ENCODE peak calls at places on chromosomes 13 and 19, in nine cellular contexts. E, G, K, O, W, D, F, L and A are unnamed samples.
A peak's percentile ranks its signal among the peaks of the same experiment; 100 is the strongest.

GRCh38 chr13:35927554-35927953 is 203.6 kb downstream of the DCLK1 start:
- DNase-seq in E (no peak), G (peak; percentile 66), K (no peak), O (no peak), W (peak; percentile 75), D (peak; percentile 18), F (no peak), L (no peak), A (peak; percentile 69)

GRCh38 chr13:25169951-25170553 is 2.0 kb downstream of the AMER2 start:
- DNase-seq in E (no peak), G (no peak), K (no peak), O (no peak), W (no peak), D (no peak), F (no peak), L (no peak), A (no peak)

GRCh38 chr19:43820098-43820860 is 6.8 kb upstream of the ZNF283 start:
- DNase-seq in E (no peak), G (peak; percentile 39), K (no peak), O (peak; percentile 41), W (peak; percentile 20), D (peak; percentile 85), F (no peak), L (peak; percentile 71), A (peak; percentile 60)

GRCh38 chr13:42548731-42549554 is 25.0 kb upstream of the TNFSF11 start:
- DNase-seq in E (no peak), G (peak; percentile 89), K (no peak), O (no peak), W (no peak), D (no peak), F (no peak), L (no peak), A (peak; percentile 47)

GRCh38 chr19:39246951-39247669 is 1.5 kb downstream of the IFNL4 start:
- DNase-seq in E (peak; percentile 59), G (no peak), K (no peak), O (peak; percentile 42), W (no peak), D (peak; percentile 86), F (no peak), L (peak; percentile 68), A (peak; percentile 10)

GRCh38 chr13:99464441-99464949 is 36.8 kb upstream of the TM9SF2 start:
- DNase-seq in E (no peak), G (peak; percentile 23), K (no peak), O (no peak), W (no peak), D (peak; percentile 31), F (no peak), L (no peak), A (no peak)

GRCh38 chr19:782195-783043 is 14.8 kb upstream of the PTBP1 start:
- DNase-seq in E (peak; percentile 83), G (peak; percentile 60), K (peak; percentile 58), O (peak; percentile 12), W (no peak), D (peak; percentile 95), F (peak; percentile 86), L (no peak), A (peak; percentile 89)

GRCh38 chr19:35013047-35013819 is 13.1 kb downstream of the GRAMD1A start:
- DNase-seq in E (peak; percentile 76), G (peak; percentile 53), K (peak; percentile 79), O (peak; percentile 75), W (peak; percentile 67), D (peak; percentile 98), F (peak; percentile 36), L (peak; percentile 89), A (peak; percentile 82)

GRCh38 chr13:108003626-108004025 is 211.7 kb downstream of the LIG4 start:
- DNase-seq in E (peak; percentile 2), G (no peak), K (no peak), O (no peak), W (no peak), D (no peak), F (peak; percentile 70), L (no peak), A (no peak)

GRCh38 chr13:31201341-31202024 is 1.7 kb downstream of the B3GLCT start:
- DNase-seq in E (no peak), G (no peak), K (no peak), O (peak; percentile 33), W (peak; percentile 58), D (peak; percentile 95), F (peak; percentile 50), L (no peak), A (peak; percentile 63)

GRCh38 chr13:99403458-99403971 is 96.3 kb upstream of the GPR183 start:
- DNase-seq in E (no peak), G (no peak), K (no peak), O (no peak), W (no peak), D (peak; percentile 81), F (no peak), L (no peak), A (no peak)

GRCh38 chr19:8194528-8195275 is 14.5 kb upstream of the CERS4 start:
- DNase-seq in E (no peak), G (no peak), K (no peak), O (no peak), W (no peak), D (no peak), F (no peak), L (no peak), A (no peak)

GRCh38 chr13:44726214-44726613 is 150.1 kb upstream of the TSC22D1 start:
- DNase-seq in E (no peak), G (no peak), K (no peak), O (no peak), W (no peak), D (peak; percentile 84), F (no peak), L (no peak), A (peak; percentile 94)

GRCh38 chr13:71290963-71291937 is 575.8 kb downstream of the DACH1 start:
- DNase-seq in E (no peak), G (no peak), K (peak; percentile 43), O (no peak), W (peak; percentile 26), D (no peak), F (peak; percentile 71), L (no peak), A (peak; percentile 3)

GRCh38 chr13:22256111-22256639 is 585.3 kb downstream of the FGF9 start:
- DNase-seq in E (no peak), G (no peak), K (no peak), O (no peak), W (no peak), D (no peak), F (no peak), L (no peak), A (no peak)

GRCh38 chr13:66102864-66103263 is 1127.3 kb downstream of the PCDH9 start:
- DNase-seq in E (no peak), G (peak; percentile 24), K (no peak), O (no peak), W (no peak), D (no peak), F (no peak), L (no peak), A (peak; percentile 24)

GRCh38 chr13:43877788-43878187 is 1.8 kb downstream of the CCDC122 start:
- DNase-seq in E (no peak), G (no peak), K (no peak), O (no peak), W (no peak), D (no peak), F (no peak), L (no peak), A (no peak)

GRCh38 chr13:72390909-72391308 is 336.5 kb downstream of the MZT1 start:
- DNase-seq in E (no peak), G (peak; percentile 2), K (no peak), O (no peak), W (no peak), D (no peak), F (peak; percentile 90), L (no peak), A (no peak)

DNA sequence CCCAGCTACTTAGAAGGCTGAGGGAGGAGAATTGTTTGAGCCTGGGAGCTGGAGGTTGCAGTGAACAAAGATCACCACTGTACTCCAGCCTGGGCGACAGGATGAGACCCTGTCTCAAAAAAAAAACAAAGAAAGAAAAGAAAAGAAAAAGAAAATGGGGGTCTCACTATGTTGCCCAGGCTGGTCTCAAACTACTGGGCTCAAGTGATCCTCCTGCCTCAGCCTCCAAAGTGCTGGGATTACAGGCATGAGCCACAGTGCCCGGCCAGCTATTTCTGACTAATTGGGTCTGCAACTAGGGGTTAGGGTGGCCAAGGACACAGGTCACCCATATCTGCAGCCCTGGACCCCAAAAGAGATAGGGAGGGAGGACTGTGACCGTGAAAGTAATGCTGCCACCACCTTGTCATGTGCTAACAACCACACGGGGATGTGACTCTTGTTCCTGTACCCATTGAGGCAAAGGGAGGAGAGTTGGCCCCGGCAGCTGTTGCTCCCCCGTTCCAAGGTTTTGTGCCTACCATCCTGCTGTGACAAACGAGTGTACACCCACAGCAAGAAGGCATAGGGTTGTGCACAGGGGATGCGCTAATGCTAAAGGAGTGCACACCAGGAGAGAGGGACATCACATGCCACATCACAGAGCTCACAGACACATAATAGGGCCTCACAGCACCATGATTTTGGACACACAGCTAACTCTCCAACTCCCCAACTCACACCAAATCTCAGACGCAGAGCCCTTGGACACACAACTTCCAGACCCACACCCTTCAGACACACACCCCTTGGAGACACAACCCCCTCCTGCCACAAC is 619 bp downstream of the MEF2B start:
- DNase-seq in E (no peak), G (no peak), K (no peak), O (no peak), W (no peak), D (peak; percentile 41), F (no peak), L (no peak), A (no peak)
- H3K4me3 ChIP-seq in E (peak overlapping the region; percentile 24), G (no peak overlapping the region), K (no peak overlapping the region), O (peak overlapping the region; percentile 60), W (no peak overlapping the region), D (peak overlapping the region; percentile 30), F (no peak overlapping the region), L (no peak overlapping the region), A (no peak overlapping the region)

GRCh38 chr13:26946675-26947342 is 186.2 kb upstream of the GPR12 start:
- DNase-seq in E (peak; percentile 75), G (peak; percentile 43), K (peak; percentile 34), O (no peak), W (no peak), D (peak; percentile 87), F (peak; percentile 70), L (no peak), A (peak; percentile 82)
- TF ChIP-seq CTCF in E (peak; percentile 84), G (peak; percentile 69), K (peak; percentile 54), O (peak; percentile 53), W (peak; percentile 69), D (peak; percentile 90), F (peak; percentile 81), L (peak; percentile 72), A (peak; percentile 82)

GRCh38 chr19:48492925-48493717 is 18.5 kb downstream of the LMTK3 start:
- DNase-seq in E (peak; percentile 98), G (peak; percentile 98), K (peak; percentile 97), O (peak; percentile 91), W (peak; percentile 97), D (peak; percentile 100), F (peak; percentile 94), L (peak; percentile 98), A (peak; percentile 99)
- H3K4me3 ChIP-seq in E (peak overlapping the region; percentile 55), G (peak overlapping the region; percentile 54), K (no peak overlapping the region), O (peak overlapping the region; percentile 65), W (peak overlapping the region; percentile 41), D (peak overlapping the region; percentile 83), F (peak overlapping the region; percentile 70), L (peak overlapping the region; percentile 53), A (peak overlapping the region; percentile 66)

DNA sequence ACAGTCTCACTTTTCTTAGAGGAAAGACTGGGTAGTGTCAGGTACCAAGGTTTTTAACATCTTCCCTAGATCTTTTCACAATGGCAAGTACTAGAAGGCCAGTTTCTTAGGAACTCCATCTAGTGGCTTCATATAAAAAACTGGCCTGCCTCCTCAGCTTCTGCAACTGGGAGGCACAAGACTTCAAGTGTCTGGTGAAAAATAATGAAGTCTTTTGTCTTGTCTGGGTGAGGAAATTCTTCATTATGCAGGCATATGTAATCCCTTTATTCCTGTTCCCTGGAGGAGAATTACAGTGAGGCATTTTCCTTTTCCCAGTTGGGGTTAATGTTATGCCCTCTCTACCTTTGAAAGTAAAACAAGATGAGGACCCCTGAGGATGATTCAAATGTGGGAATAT is 300.5 kb downstream of the NALCN start:
- DNase-seq in E (peak; percentile 53), G (peak; percentile 70), K (no peak), O (no peak), W (no peak), D (no peak), F (peak; percentile 21), L (no peak), A (peak; percentile 26)
- TF ChIP-seq CTCF in E (peak; percentile 44), G (peak; percentile 47), K (no peak), O (no peak), W (no peak), D (peak; percentile 30), F (peak; percentile 51), L (no peak), A (peak; percentile 20)